ENCODE peak calls at places on chromosomes 3 and 15, in four cellular contexts. A is tibial artery, M is fibroblast of mammary gland, E is fibroblast of villous mesenchyme. Z is an unnamed sample.

GRCh38 chr3:119826714-119827113 is 44.8 kb downstream of the NR1I2 start:
- DNase-seq in M (peak), A (no peak), E (no peak), Z (no peak)

GRCh38 chr3:191470543-191470942 is 9.6 kb downstream of the PYDC2 start:
- DNase-seq in M (peak), E (no peak), A (no peak), Z (no peak)

GRCh38 chr3:32869513-32870047 is 51.8 kb downstream of the TRIM71 start:
- DNase-seq in A (no peak), E (no peak), M (no peak), Z (no peak)

GRCh38 chr15:90465930-90466567 is 63.7 kb upstream of the CRTC3 start:
- DNase-seq in A (no peak), E (peak), M (peak), Z (no peak)

GRCh38 chr15:64640146-64640868 is 135.1 kb downstream of the RBPMS2 start:
- DNase-seq in E (peak), A (no peak), M (no peak), Z (no peak)

GRCh38 chr3:13013994-13014754 is 59.1 kb downstream of the IQSEC1 start:
- DNase-seq in E (no peak), M (no peak), A (no peak), Z (no peak)

GRCh38 chr15:92667291-92667904 is 11.8 kb upstream of the FAM174B start:
- DNase-seq in A (no peak), E (peak), M (no peak), Z (no peak)

GRCh38 chr15:85379403-85380131 is 836 bp upstream of the AKAP13 start:
- DNase-seq in E (no peak), A (no peak), M (no peak), Z (no peak)

GRCh38 chr3:1092771-1093170 is at the start of gene CNTN6:
- DNase-seq in E (no peak), A (no peak), M (no peak), Z (no peak)

GRCh38 chr3:58570851-58571250 is 6.3 kb downstream of the FAM107A start:
- DNase-seq in E (no peak), A (no peak), M (no peak), Z (peak)

GRCh38 chr3:38657369-38657768 is 7.9 kb upstream of the SCN5A start:
- DNase-seq in E (no peak), M (no peak), A (no peak), Z (no peak)

GRCh38 chr15:46260937-46261336 is 626.1 kb downstream of the SQOR start:
- DNase-seq in M (no peak), E (no peak), A (no peak), Z (no peak)

GRCh38 chr3:55615039-55615693 is 128.1 kb upstream of the WNT5A start:
- DNase-seq in E (no peak), M (no peak), A (no peak), Z (no peak)

GRCh38 chr3:142971431-142971830 is 8.0 kb upstream of the PAQR9 start:
- DNase-seq in M (no peak), E (no peak), A (no peak), Z (no peak)

GRCh38 chr3:47854720-47855455 is 52.0 kb downstream of the DHX30 start:
- DNase-seq in E (no peak), M (no peak), A (no peak), Z (no peak)

GRCh38 chr3:13308406-13308805 is 111.7 kb downstream of the NUP210 start:
- DNase-seq in A (no peak), M (peak), E (peak), Z (no peak)

GRCh38 chr15:45157056-45157455 is 27.3 kb downstream of the DUOX1 start:
- DNase-seq in A (no peak), M (peak), E (peak), Z (no peak)

GRCh38 chr3:104952587-104952986 is 414.1 kb upstream of the ALCAM start:
- DNase-seq in E (peak), A (no peak), M (peak), Z (no peak)

GRCh38 chr15:26287381-26287780 is 424.3 kb upstream of the ATP10A start:
- DNase-seq in E (no peak), M (no peak), A (no peak), Z (no peak)

GRCh38 chr15:101026686-101027272 is 107.6 kb downstream of the LRRK1 start:
- DNase-seq in M (no peak), A (no peak), E (no peak), Z (no peak)

GRCh38 chr3:9879830-9880549 is at the start of gene CIDEC:
- DNase-seq in A (no peak), E (peak), M (peak), Z (no peak)

GRCh38 chr3:184742676-184743135 is 30.8 kb upstream of the MAGEF1 start:
- DNase-seq in M (no peak), E (no peak), A (no peak), Z (no peak)

GRCh38 chr3:136305879-136306278 is 55.7 kb downstream of the PCCB start:
- DNase-seq in E (peak), A (no peak), M (peak), Z (no peak)

GRCh38 chr3:197352382-197352781 is 54.0 kb upstream of the DLG1 start:
- DNase-seq in M (peak), A (peak), E (peak), Z (no peak)

GRCh38 chr15:48925714-48926223 is 38.0 kb downstream of the SHC4 start:
- DNase-seq in E (peak), A (no peak), M (peak), Z (no peak)

GRCh38 chr3:33722626-33723370 is 4.7 kb upstream of the CLASP2 start:
- DNase-seq in A (no peak), M (peak), E (peak), Z (no peak)

GRCh38 chr15:65054333-65055200 is 9.4 kb downstream of the SLC51B start:
- DNase-seq in A (peak), M (peak), E (peak), Z (peak)

GRCh38 chr3:175103298-175103697 is 244.2 kb downstream of the NAALADL2 start:
- DNase-seq in M (no peak), E (no peak), A (no peak), Z (no peak)

GRCh38 chr15:74845208-74845568 is 2.2 kb upstream of the ULK3 start:
- DNase-seq in M (no peak), A (no peak), E (no peak), Z (no peak)

GRCh38 chr3:99909714-99910508 is 92.2 kb downstream of the CMSS1 start:
- DNase-seq in E (peak), M (peak), A (no peak), Z (no peak)

GRCh38 chr15:101445562-101446526 is 43.7 kb downstream of the PCSK6 start:
- DNase-seq in M (peak), A (no peak), E (peak), Z (no peak)

DNA sequence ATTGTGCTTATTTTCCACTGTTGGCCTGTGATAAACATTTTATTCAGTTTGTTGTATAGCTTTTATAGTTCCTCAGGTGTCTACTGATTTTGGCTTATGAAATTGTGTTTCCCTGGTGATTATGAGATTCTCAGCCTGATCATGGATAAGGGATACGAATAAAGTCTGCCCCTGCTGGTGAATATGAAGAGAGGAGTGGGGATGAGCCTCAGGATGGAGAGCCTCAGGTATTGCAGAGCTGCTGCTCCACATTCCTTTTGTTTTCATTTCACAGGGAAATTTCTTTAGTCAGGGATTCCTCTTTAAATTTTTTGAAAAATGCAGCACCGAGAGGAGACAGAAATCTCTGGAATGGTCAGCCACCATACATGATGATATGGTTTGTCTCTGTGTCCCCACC is 14.7 kb upstream of the RAB6B start:
- DNase-seq in M (no peak), A (no peak), E (no peak), Z (no peak)
- H3K4me3 ChIP-seq in M (no peak), A (no peak), E (no peak), Z (no peak)

DNA sequence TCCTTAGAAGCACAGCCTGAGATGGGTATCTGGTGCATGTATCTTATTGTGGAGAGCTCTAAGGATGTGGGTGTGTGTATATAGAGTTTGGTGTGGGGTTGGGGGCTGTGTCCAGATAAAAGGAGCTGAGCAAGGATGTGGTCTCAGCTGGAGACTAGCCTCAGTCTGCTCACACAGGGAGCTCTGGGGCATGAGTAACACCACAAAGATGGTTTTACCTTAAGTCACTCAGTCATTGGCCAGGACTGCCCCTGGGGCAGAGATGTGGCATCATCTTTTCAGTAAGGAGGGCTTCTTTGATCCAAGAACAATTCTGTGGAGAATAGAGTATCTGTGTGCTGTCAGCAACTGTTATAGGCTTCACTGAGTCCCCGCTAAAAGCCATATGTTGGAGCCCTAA is 163.4 kb upstream of the NUDT16 start:
- DNase-seq in A (no peak), E (no peak), M (peak), Z (no peak)
- H3K4me3 ChIP-seq in A (no peak), E (no peak), M (no peak), Z (no peak)

GRCh38 chr3:88030200-88030599 is 28.6 kb downstream of the CGGBP1 start:
- DNase-seq in E (peak), A (no peak), M (no peak), Z (no peak)
- H3K4me3 ChIP-seq in E (peak), A (no peak), M (no peak), Z (no peak)

GRCh38 chr3:178048768-178049167 is 487.5 kb upstream of the KCNMB2 start:
- DNase-seq in A (no peak), E (no peak), M (peak), Z (no peak)
- H3K4me3 ChIP-seq in A (no peak), E (no peak), M (no peak), Z (no peak)

DNA sequence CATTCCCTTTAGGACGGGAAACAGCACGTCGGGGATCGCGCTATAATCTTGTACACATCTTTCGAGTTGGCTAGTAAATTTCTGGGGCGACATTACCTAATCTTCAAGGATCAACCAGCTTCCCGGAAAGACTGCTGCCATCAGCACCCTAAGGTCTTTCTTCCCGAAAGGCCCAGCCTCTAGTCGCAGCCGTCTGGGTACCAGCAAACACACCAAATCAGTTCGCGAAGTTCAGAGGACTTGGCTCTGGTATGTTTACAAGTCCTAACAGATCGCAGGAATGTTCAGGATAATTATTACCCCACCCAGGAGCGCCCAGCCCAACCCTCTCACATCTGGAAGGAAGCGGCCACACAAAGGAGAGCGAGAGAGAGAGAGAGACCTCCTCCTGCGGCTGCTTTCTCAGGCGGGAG is 155.2 kb upstream of the FRMD4B start:
- DNase-seq in M (peak), E (no peak), A (no peak), Z (peak)
- H3K4me3 ChIP-seq in M (peak), E (no peak), A (peak), Z (no peak)

DNA sequence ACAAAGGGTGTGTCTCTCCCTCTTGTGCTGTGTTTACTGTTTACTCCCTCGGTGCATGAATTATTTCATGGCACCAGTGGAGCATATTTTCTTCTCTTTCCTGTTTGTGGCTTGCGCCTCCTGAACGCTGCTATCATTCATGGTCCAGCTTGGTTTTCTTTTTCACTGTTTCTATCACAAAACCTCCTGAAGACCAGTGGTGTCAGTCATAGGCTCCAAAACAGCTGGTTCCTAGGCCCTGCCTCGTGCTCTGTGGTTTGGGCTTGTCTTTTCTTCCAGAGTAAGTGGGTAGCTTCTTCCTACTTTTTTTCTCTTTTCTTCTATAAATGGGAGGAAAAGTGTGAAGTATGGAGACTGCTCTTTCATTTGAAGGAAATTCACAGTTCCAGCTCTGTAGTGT is 55.0 kb downstream of the IGF1R start:
- DNase-seq in M (no peak), A (no peak), E (peak), Z (no peak)
- H3K4me3 ChIP-seq in M (no peak), A (no peak), E (no peak), Z (no peak)

DNA sequence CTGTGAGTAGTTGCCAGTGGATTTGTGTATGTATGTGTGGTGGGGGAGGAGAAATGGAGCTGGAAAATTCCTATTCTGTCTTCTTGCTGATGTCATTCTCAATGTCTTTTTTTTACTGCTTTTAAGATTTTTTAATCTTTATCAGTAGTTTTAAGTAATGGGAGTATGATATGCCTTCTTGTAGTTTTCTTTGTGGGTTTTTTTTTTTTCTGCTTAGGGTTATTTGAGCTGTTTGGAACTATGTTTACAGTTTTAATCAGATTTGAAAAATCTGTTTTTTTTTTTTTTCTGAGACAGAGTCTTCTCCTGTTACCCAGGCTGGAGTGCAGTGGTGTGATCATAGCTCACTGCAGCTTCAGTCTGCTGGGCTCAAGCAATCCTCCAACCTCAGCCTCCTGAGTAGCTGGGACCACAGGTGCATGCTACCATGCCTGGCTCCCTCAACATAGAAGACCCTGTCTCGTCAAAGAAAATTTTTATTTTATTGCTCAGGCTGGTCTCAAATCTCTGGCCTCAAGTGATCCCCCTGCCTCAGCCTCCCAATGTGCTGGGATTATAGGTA is 37.1 kb downstream of the RPL39L start:
- DNase-seq in M (no peak), E (no peak), A (no peak), Z (no peak)
- H3K4me3 ChIP-seq in M (peak), E (peak), A (peak), Z (no peak)